ENCODE peak calls at places on chromosome 16, in ten cellular contexts. H is cardiac muscle cell; R is hepatocyte; D is cardiac fibroblast; G is heart left ventricle; M is CD8-positive, alpha-beta T cell; J is thyroid gland; Z is fibroblast of the aortic adventitia; B is A549; P is kidney. C is an unnamed sample.

GRCh38 chr16:1218061-1218929 is 6.8 kb downstream of the TPSG1 start:
- DNase-seq in H (no peak), R (no peak), D (no peak), G (no peak), M (no peak), J (no peak), Z (no peak), B (no peak), P (no peak), C (no peak)

GRCh38 chr16:17331071-17331521 is 139.7 kb downstream of the XYLT1 start:
- DNase-seq in H (no peak), R (no peak), D (no peak), G (no peak), M (no peak), J (no peak), Z (peak; percentile 88), B (no peak), P (no peak), C (no peak)

GRCh38 chr16:54282202-54282922 is 4.2 kb downstream of the IRX3 start:
- DNase-seq in H (peak; percentile 62), R (peak; percentile 78), D (no peak), G (peak; percentile 76), M (no peak), J (peak; percentile 77), Z (peak; percentile 53), B (peak; percentile 77), P (peak; percentile 86), C (peak; percentile 68)

GRCh38 chr16:75235721-75236193 is 15.7 kb downstream of the BCAR1 start:
- DNase-seq in H (no peak), R (no peak), D (no peak), G (no peak), M (no peak), J (no peak), Z (no peak), B (no peak), P (peak; percentile 52), C (no peak)

GRCh38 chr16:68605746-68606145 is 39.4 kb upstream of the CDH3 start:
- DNase-seq in H (no peak), R (peak; percentile 11), D (no peak), G (no peak), M (no peak), J (no peak), Z (no peak), B (no peak), P (no peak), C (no peak)

GRCh38 chr16:79089735-79090284 is 510.7 kb downstream of the MAF start:
- DNase-seq in H (no peak), R (no peak), D (no peak), G (no peak), M (no peak), J (no peak), Z (no peak), B (no peak), P (no peak), C (no peak)

GRCh38 chr16:56691885-56692284 is 9.6 kb downstream of the MT1X start:
- DNase-seq in H (no peak), R (peak; percentile 61), D (peak; percentile 53), G (no peak), M (no peak), J (peak; percentile 91), Z (peak; percentile 22), B (peak; percentile 77), P (no peak), C (no peak)

GRCh38 chr16:89555265-89555664 is 5.2 kb upstream of the RPL13 start:
- DNase-seq in H (no peak), R (no peak), D (no peak), G (no peak), M (no peak), J (no peak), Z (no peak), B (no peak), P (no peak), C (no peak)

GRCh38 chr16:72590179-72590937 is 418.4 kb upstream of the PMFBP1 start:
- DNase-seq in H (no peak), R (no peak), D (no peak), G (no peak), M (no peak), J (no peak), Z (no peak), B (no peak), P (no peak), C (no peak)

GRCh38 chr16:29765167-29766032 is 12.7 kb upstream of the ZG16 start:
- DNase-seq in H (no peak), R (peak; percentile 42), D (no peak), G (no peak), M (no peak), J (peak; percentile 97), Z (no peak), B (no peak), P (no peak), C (no peak)

GRCh38 chr16:73063284-73063733 is 15.4 kb upstream of the ZFHX3 start:
- DNase-seq in H (no peak), R (no peak), D (peak; percentile 25), G (no peak), M (no peak), J (no peak), Z (no peak), B (no peak), P (no peak), C (no peak)

GRCh38 chr16:82063456-82064082 is 28.5 kb downstream of the HSD17B2 start:
- DNase-seq in H (no peak), R (no peak), D (peak; percentile 34), G (no peak), M (no peak), J (no peak), Z (no peak), B (no peak), P (no peak), C (no peak)

GRCh38 chr16:17304814-17305169 is 166.0 kb downstream of the XYLT1 start:
- DNase-seq in H (no peak), R (no peak), D (no peak), G (no peak), M (no peak), J (peak; percentile 48), Z (no peak), B (no peak), P (no peak), C (no peak)

GRCh38 chr16:66508261-66508913 is 41.5 kb downstream of the TK2 start:
- DNase-seq in H (peak; percentile 34), R (no peak), D (peak; percentile 58), G (no peak), M (no peak), J (no peak), Z (peak; percentile 97), B (peak; percentile 75), P (peak; percentile 36), C (no peak)

DNA sequence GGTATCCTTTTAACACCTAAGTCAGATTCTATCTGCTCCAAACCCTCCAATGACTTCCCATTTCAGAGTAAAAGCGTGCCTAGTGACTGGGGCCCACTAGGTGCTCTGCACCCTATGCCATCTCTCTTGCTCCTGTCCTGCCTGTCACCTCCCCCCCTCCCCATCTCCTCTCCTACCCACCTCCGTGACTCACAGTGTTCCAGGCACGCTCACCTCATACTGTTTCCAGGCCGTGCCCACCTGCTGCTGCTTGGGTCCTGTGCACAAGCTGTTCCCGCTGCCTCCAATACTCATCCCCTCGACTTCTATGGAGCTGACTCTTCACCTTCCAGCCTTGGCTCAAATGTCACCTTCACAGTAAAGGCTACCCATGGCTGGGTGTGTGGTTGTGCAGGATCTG is 21.7 kb downstream of the DNAH3 start:
- DNase-seq in H (no peak), R (no peak), D (no peak), G (no peak), M (no peak), J (no peak), Z (no peak), B (no peak), P (no peak), C (no peak)
- TF ChIP-seq CTCF in H (no peak), R (no peak), D (no peak), G (no peak), M (no peak), J (no peak), Z (no peak), B (no peak), P (no peak), C (no peak)

GRCh38 chr16:58243528-58244004 is 45.7 kb upstream of the CSNK2A2 start:
- DNase-seq in H (no peak), R (peak; percentile 28), D (no peak), G (no peak), M (no peak), J (no peak), Z (no peak), B (no peak), P (no peak), C (no peak)
- TF ChIP-seq CTCF in H (no peak), R (no peak), D (no peak), G (no peak), M (no peak), J (no peak), Z (no peak), B (no peak), P (no peak), C (no peak)

DNA sequence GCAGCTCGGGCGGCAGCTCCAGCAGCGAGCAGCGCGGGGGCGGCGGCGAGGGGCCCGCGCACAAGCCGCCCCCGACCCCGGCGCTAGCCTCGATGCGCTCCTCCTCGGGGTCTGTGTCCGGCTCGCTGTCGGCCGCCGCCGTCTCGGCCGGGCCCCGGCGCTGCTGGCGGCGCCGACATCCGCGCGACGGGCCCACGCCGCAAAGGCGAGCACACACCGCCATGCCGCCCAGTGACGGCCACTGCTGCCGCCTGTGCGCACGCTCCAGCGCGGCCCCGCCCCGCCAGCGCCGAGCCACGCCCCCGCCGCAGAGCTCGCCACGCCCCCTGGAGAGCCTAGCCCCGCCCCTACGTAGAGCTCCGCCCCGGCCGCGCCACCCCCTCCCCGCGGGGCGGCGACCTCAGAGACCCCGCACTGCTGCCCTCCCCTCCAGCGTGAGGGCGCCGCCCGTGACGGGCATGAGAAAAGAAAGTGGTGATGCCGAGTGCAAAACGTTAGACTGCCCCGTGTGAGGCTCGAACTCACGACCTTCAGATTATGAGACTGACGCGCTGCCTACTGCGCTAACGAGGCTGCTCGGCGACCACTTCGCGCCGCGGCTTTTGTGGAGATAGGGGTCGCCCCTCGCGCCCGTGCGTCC is at the start of gene FBXO31:
- DNase-seq in H (peak; percentile 92), R (peak; percentile 94), D (peak; percentile 94), G (peak; percentile 95), M (peak; percentile 82), J (peak; percentile 78), Z (peak; percentile 94), B (peak; percentile 67), P (peak; percentile 96), C (peak; percentile 97)
- TF ChIP-seq CTCF in H (no peak), R (no peak), D (no peak), G (no peak), M (no peak), J (no peak), Z (no peak), B (no peak), P (peak; percentile 8), C (no peak)

DNA sequence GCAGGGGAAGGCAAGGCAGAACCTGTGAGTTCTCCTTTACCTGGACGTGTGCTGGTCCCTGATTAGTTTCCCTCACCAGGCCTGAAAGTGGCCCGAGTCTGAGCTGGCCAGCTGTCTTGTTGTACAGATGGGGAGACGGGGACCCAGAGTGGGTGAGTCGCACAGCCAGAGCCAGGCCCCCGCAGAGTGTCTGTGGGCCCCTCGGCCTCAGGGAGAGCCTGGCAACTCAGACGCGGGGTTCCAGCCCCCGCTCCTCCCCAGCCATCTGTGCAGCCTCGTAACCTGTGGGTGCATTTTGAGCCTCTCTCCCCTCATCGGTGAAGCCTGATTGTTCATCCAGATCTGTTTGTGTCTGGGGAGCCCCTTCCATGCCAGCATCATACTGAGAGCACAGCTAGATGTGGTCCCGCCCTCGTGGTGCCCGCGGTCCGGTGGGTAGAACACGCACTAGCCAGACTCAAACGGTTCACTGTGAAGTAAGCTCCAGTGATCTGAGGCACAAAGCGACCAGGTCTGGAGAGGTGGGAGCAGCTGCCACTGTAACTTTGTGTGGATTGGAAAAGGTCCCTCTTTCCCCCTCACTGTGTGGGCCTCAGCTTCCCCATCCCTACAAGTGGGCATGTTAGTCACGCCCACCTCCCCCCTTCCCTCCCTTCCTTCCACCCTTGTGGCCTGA is 6.0 kb upstream of the NDRG4 start:
- DNase-seq in H (no peak), R (no peak), D (no peak), G (no peak), M (no peak), J (no peak), Z (no peak), B (no peak), P (peak; percentile 44), C (no peak)
- TF ChIP-seq CTCF in H (no peak), R (no peak), D (no peak), G (no peak), M (no peak), J (no peak), Z (no peak), B (no peak), P (no peak), C (no peak)

C was measured in neural crest cell.